ENCODE peak calls at places on chromosome 2, in nine cellular contexts. W, R, J, S, V, B, A, G and D are unnamed samples.

GRCh38 chr2:72579595-72580180 is 246.1 kb downstream of the EXOC6B start:
- DNase-seq in W (no peak), R (peak; percentile 5), J (no peak), S (peak; percentile 69), V (no peak), B (no peak), A (no peak), G (no peak), D (no peak)

GRCh38 chr2:64610456-64610855 is 43.3 kb downstream of the SERTAD2 start:
- DNase-seq in W (no peak), R (no peak), J (no peak), S (no peak), V (no peak), B (no peak), A (no peak), G (peak; percentile 35), D (no peak)

GRCh38 chr2:237955640-237956401 is 11.0 kb upstream of the UBE2F start:
- DNase-seq in W (no peak), R (no peak), J (no peak), S (no peak), V (no peak), B (no peak), A (no peak), G (no peak), D (no peak)

GRCh38 chr2:126662623-126663022 is 6.7 kb downstream of the GYPC start:
- DNase-seq in W (no peak), R (no peak), J (no peak), S (no peak), V (no peak), B (no peak), A (no peak), G (no peak), D (no peak)

GRCh38 chr2:120659275-120659952 is 76.3 kb upstream of the GLI2 start:
- DNase-seq in W (no peak), R (no peak), J (no peak), S (no peak), V (no peak), B (no peak), A (no peak), G (peak; percentile 22), D (no peak)

GRCh38 chr2:85158559-85159273 is 25.5 kb downstream of the TCF7L1 start:
- DNase-seq in W (no peak), R (no peak), J (peak; percentile 45), S (no peak), V (no peak), B (no peak), A (no peak), G (no peak), D (no peak)

GRCh38 chr2:36173760-36174362 is 181.7 kb upstream of the CRIM1 start:
- DNase-seq in W (no peak), R (no peak), J (no peak), S (no peak), V (no peak), B (no peak), A (no peak), G (no peak), D (no peak)

GRCh38 chr2:230930928-230931555 is 6.0 kb upstream of the GPR55 start:
- DNase-seq in W (no peak), R (no peak), J (no peak), S (no peak), V (no peak), B (no peak), A (peak; percentile 24), G (peak; percentile 35), D (no peak)

GRCh38 chr2:190328748-190329147 is 9.1 kb upstream of the HIBCH start:
- DNase-seq in W (no peak), R (no peak), J (no peak), S (peak; percentile 40), V (no peak), B (no peak), A (no peak), G (no peak), D (no peak)

GRCh38 chr2:48504647-48505327 is 25.2 kb upstream of the STON1 start:
- DNase-seq in W (no peak), R (no peak), J (no peak), S (peak; percentile 44), V (no peak), B (no peak), A (peak; percentile 65), G (no peak), D (no peak)

GRCh38 chr2:191264647-191265079 is 19.5 kb downstream of the MYO1B start:
- DNase-seq in W (no peak), R (no peak), J (no peak), S (no peak), V (no peak), B (no peak), A (no peak), G (no peak), D (no peak)

GRCh38 chr2:46257476-46257875 is 39.7 kb upstream of the EPAS1 start:
- DNase-seq in W (no peak), R (no peak), J (no peak), S (peak; percentile 95), V (no peak), B (no peak), A (no peak), G (no peak), D (no peak)
- H3K27ac ChIP-seq in W (no peak overlapping the region), R (no peak overlapping the region), J (no peak overlapping the region), S (peak overlapping the region; percentile 64), V (no peak overlapping the region), B (no peak overlapping the region), A (no peak overlapping the region), G (no peak overlapping the region), D (no peak overlapping the region)

DNA sequence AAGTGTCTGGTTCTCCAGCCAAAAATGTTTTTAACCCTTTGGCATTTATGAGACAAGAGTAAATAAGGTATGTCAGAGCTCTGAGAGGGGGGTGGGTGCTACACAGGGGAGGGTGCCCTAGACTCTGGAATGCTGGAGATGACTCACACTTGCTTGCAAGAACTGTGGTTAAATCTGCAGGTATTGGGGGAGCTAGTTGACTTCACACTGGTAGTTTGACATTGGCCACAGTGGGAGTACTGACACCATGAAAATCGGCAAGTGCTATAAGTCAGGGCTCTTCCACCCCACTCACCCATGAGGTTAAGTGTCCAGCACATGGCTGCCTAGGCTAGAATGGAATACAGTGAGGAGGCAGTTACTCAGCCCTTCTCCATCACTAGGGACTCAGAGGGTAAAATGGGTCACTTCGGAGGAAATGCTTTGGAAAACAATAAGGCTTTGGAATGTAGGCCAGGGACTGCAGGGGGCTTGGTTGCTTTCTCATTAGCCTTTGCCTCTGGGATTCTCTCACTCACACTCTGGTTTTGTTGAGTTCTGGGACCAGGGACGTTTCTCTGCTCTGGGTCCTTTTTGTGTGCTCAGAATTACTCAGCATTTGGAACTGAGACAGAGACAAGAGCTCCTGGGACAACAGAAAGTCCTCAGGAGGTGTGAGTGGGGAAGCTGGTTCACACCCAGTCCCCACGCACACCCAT is 91.6 kb downstream of the ACKR3 start:
- DNase-seq in W (peak; percentile 5), R (peak; percentile 66), J (no peak), S (peak; percentile 59), V (no peak), B (no peak), A (peak; percentile 86), G (peak; percentile 73), D (no peak)
- H3K27ac ChIP-seq in W (peak overlapping the region; percentile 60), R (peak overlapping the region; percentile 2), J (no peak overlapping the region), S (peak overlapping the region; percentile 6), V (no peak overlapping the region), B (peak overlapping the region; percentile 35), A (peak overlapping the region; percentile 87), G (peak overlapping the region; percentile 12), D (no peak overlapping the region)

DNA sequence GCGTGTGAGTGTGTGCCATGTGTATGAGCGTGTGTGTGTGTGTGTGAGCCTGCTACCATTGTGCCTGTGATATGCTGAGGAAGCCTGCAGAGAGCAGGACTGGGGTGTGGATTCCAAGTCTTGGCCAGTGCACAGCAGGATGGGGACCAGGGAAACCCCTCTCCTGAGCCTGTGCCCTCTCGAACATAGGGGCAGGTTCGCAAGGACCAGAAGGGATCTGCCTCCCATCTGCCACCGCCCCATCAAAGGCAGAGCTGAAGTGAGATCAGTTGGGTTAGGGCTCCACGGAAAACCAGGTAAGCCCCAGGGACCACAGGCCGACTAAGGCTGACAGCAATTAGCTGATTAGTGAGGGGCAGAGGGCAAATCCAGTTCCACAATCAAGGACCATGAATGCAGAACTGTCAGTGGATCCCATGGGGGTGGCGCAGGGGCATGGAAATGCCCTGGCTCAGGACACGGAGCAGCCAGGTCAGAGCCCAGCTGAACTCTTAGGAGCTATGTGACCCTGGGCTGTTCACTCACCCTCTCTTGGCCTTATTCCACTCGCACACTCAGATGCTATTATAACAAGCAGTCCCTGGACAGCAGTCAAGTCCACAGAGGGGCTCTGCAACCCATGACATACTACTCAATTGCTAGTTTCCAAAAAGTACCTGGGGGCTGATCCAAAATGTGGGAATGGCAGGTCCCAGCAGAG is 84.2 kb upstream of the ID2 start:
- DNase-seq in W (no peak), R (no peak), J (no peak), S (no peak), V (no peak), B (no peak), A (no peak), G (no peak), D (no peak)
- H3K27ac ChIP-seq in W (no peak overlapping the region), R (no peak overlapping the region), J (no peak overlapping the region), S (no peak overlapping the region), V (no peak overlapping the region), B (no peak overlapping the region), A (peak overlapping the region; percentile 39), G (no peak overlapping the region), D (no peak overlapping the region)

GRCh38 chr2:207770602-207771404 is 1.1 kb upstream of the FZD5 start:
- DNase-seq in W (no peak), R (no peak), J (no peak), S (peak; percentile 7), V (no peak), B (no peak), A (no peak), G (peak; percentile 67), D (no peak)
- H3K27ac ChIP-seq in W (no peak overlapping the region), R (no peak overlapping the region), J (peak overlapping the region; percentile 97), S (no peak overlapping the region), V (peak overlapping the region; percentile 80), B (peak overlapping the region; percentile 61), A (no peak overlapping the region), G (peak overlapping the region; percentile 10), D (peak overlapping the region; percentile 82)

GRCh38 chr2:78383576-78383975 is 641.9 kb upstream of the REG3G start:
- DNase-seq in W (no peak), R (no peak), J (no peak), S (no peak), V (no peak), B (no peak), A (no peak), G (no peak), D (no peak)
- H3K27ac ChIP-seq in W (no peak overlapping the region), R (no peak overlapping the region), J (no peak overlapping the region), S (no peak overlapping the region), V (no peak overlapping the region), B (no peak overlapping the region), A (no peak overlapping the region), G (no peak overlapping the region), D (no peak overlapping the region)